ENCODE peak calls at places on chromosome 9, in nine cellular contexts. One of them, this sample, is unnamed.

GRCh38 chr9:107584944-107585343 is 95.4 kb upstream of the KLF4 start:
- DNase-seq in left lung: no peak
- DNase-seq in brain microvascular endothelial cell: no peak
- DNase-seq in astrocyte of the spinal cord: no peak
- DNase-seq in tibial nerve: no peak
- DNase-seq in right lobe of liver: no peak
- DNase-seq in cardiac muscle cell: no peak
- DNase-seq in transverse colon: no peak
- DNase-seq in thyroid gland: no peak
- DNase-seq in this sample: no peak

GRCh38 chr9:120474579-120475243 is 105.3 kb downstream of the CDK5RAP2 start:
- DNase-seq in left lung: no peak
- DNase-seq in brain microvascular endothelial cell: no peak
- DNase-seq in astrocyte of the spinal cord: no peak
- DNase-seq in tibial nerve: no peak
- DNase-seq in right lobe of liver: no peak
- DNase-seq in cardiac muscle cell: peak
- DNase-seq in transverse colon: no peak
- DNase-seq in thyroid gland: no peak
- DNase-seq in this sample: no peak

GRCh38 chr9:15501179-15501578 is 9.6 kb downstream of the PSIP1 start:
- DNase-seq in left lung: no peak
- DNase-seq in brain microvascular endothelial cell: no peak
- DNase-seq in astrocyte of the spinal cord: no peak
- DNase-seq in tibial nerve: no peak
- DNase-seq in right lobe of liver: no peak
- DNase-seq in cardiac muscle cell: no peak
- DNase-seq in transverse colon: no peak
- DNase-seq in thyroid gland: no peak
- DNase-seq in this sample: no peak

GRCh38 chr9:83572524-83572923 is 34.3 kb upstream of the FRMD3 start:
- DNase-seq in left lung: no peak
- DNase-seq in brain microvascular endothelial cell: peak
- DNase-seq in astrocyte of the spinal cord: peak
- DNase-seq in tibial nerve: peak
- DNase-seq in right lobe of liver: no peak
- DNase-seq in cardiac muscle cell: peak
- DNase-seq in transverse colon: no peak
- DNase-seq in thyroid gland: peak
- DNase-seq in this sample: no peak

GRCh38 chr9:129697956-129698757 is 32.7 kb downstream of the PRRX2 start:
- DNase-seq in left lung: no peak
- DNase-seq in brain microvascular endothelial cell: no peak
- DNase-seq in astrocyte of the spinal cord: no peak
- DNase-seq in tibial nerve: peak
- DNase-seq in right lobe of liver: no peak
- DNase-seq in cardiac muscle cell: peak
- DNase-seq in transverse colon: peak
- DNase-seq in thyroid gland: peak
- DNase-seq in this sample: no peak

GRCh38 chr9:10282084-10282483 is 330.7 kb downstream of the PTPRD start:
- DNase-seq in left lung: no peak
- DNase-seq in brain microvascular endothelial cell: no peak
- DNase-seq in astrocyte of the spinal cord: no peak
- DNase-seq in tibial nerve: no peak
- DNase-seq in right lobe of liver: no peak
- DNase-seq in cardiac muscle cell: no peak
- DNase-seq in transverse colon: no peak
- DNase-seq in thyroid gland: no peak
- DNase-seq in this sample: no peak

GRCh38 chr9:5631021-5631420 is 2.1 kb downstream of the RIC1 start:
- DNase-seq in left lung: no peak
- DNase-seq in brain microvascular endothelial cell: no peak
- DNase-seq in astrocyte of the spinal cord: no peak
- DNase-seq in tibial nerve: no peak
- DNase-seq in right lobe of liver: no peak
- DNase-seq in cardiac muscle cell: peak
- DNase-seq in transverse colon: no peak
- DNase-seq in thyroid gland: no peak
- DNase-seq in this sample: no peak

GRCh38 chr9:34187891-34188240 is 9.0 kb downstream of the UBAP1 start:
- DNase-seq in left lung: no peak
- DNase-seq in brain microvascular endothelial cell: no peak
- DNase-seq in astrocyte of the spinal cord: no peak
- DNase-seq in tibial nerve: no peak
- DNase-seq in right lobe of liver: no peak
- DNase-seq in cardiac muscle cell: no peak
- DNase-seq in transverse colon: no peak
- DNase-seq in thyroid gland: no peak
- DNase-seq in this sample: no peak

GRCh38 chr9:70868661-70869652 is 252.5 kb downstream of the TRPM3 start:
- DNase-seq in left lung: no peak
- DNase-seq in brain microvascular endothelial cell: peak
- DNase-seq in astrocyte of the spinal cord: no peak
- DNase-seq in tibial nerve: no peak
- DNase-seq in right lobe of liver: no peak
- DNase-seq in cardiac muscle cell: peak
- DNase-seq in transverse colon: no peak
- DNase-seq in thyroid gland: peak
- DNase-seq in this sample: no peak

GRCh38 chr9:118693645-118694044 is 675.6 kb downstream of the BRINP1 start:
- DNase-seq in left lung: no peak
- DNase-seq in brain microvascular endothelial cell: no peak
- DNase-seq in astrocyte of the spinal cord: no peak
- DNase-seq in tibial nerve: no peak
- DNase-seq in right lobe of liver: no peak
- DNase-seq in cardiac muscle cell: no peak
- DNase-seq in transverse colon: no peak
- DNase-seq in thyroid gland: no peak
- DNase-seq in this sample: no peak

GRCh38 chr9:69452110-69452780 is 127.2 kb downstream of the ENTREP1 start:
- DNase-seq in left lung: peak
- DNase-seq in brain microvascular endothelial cell: no peak
- DNase-seq in astrocyte of the spinal cord: no peak
- DNase-seq in tibial nerve: no peak
- DNase-seq in right lobe of liver: no peak
- DNase-seq in cardiac muscle cell: no peak
- DNase-seq in transverse colon: no peak
- DNase-seq in thyroid gland: peak
- DNase-seq in this sample: no peak

GRCh38 chr9:134026561-134026960 is 1.3 kb downstream of the BRD3OS start:
- DNase-seq in left lung: no peak
- DNase-seq in brain microvascular endothelial cell: no peak
- DNase-seq in astrocyte of the spinal cord: no peak
- DNase-seq in tibial nerve: no peak
- DNase-seq in right lobe of liver: peak
- DNase-seq in cardiac muscle cell: no peak
- DNase-seq in transverse colon: peak
- DNase-seq in thyroid gland: no peak
- DNase-seq in this sample: no peak

GRCh38 chr9:134534661-134535080 is 106.9 kb upstream of the COL5A1 start:
- DNase-seq in left lung: peak
- DNase-seq in brain microvascular endothelial cell: no peak
- DNase-seq in astrocyte of the spinal cord: peak
- DNase-seq in tibial nerve: no peak
- DNase-seq in right lobe of liver: no peak
- DNase-seq in cardiac muscle cell: no peak
- DNase-seq in transverse colon: no peak
- DNase-seq in thyroid gland: no peak
- DNase-seq in this sample: no peak

GRCh38 chr9:87708989-87709706 is 16.8 kb upstream of the CTSL start:
- DNase-seq in left lung: no peak
- DNase-seq in brain microvascular endothelial cell: no peak
- DNase-seq in astrocyte of the spinal cord: no peak
- DNase-seq in tibial nerve: no peak
- DNase-seq in right lobe of liver: no peak
- DNase-seq in cardiac muscle cell: no peak
- DNase-seq in transverse colon: no peak
- DNase-seq in thyroid gland: no peak
- DNase-seq in this sample: no peak

GRCh38 chr9:6413365-6414263 is 615 bp downstream of the UHRF2 start:
- DNase-seq in left lung: peak
- DNase-seq in brain microvascular endothelial cell: no peak
- DNase-seq in astrocyte of the spinal cord: peak
- DNase-seq in tibial nerve: peak
- DNase-seq in right lobe of liver: peak
- DNase-seq in cardiac muscle cell: no peak
- DNase-seq in transverse colon: peak
- DNase-seq in thyroid gland: peak
- DNase-seq in this sample: no peak

GRCh38 chr9:94867281-94867841 is 140.9 kb downstream of the AOPEP start:
- DNase-seq in left lung: peak
- DNase-seq in brain microvascular endothelial cell: peak
- DNase-seq in astrocyte of the spinal cord: peak
- DNase-seq in tibial nerve: peak
- DNase-seq in right lobe of liver: peak
- DNase-seq in cardiac muscle cell: peak
- DNase-seq in transverse colon: peak
- DNase-seq in thyroid gland: peak
- DNase-seq in this sample: no peak

GRCh38 chr9:16090907-16091629 is 538.2 kb downstream of the CCDC171 start:
- DNase-seq in left lung: no peak
- DNase-seq in brain microvascular endothelial cell: no peak
- DNase-seq in astrocyte of the spinal cord: no peak
- DNase-seq in tibial nerve: no peak
- DNase-seq in right lobe of liver: no peak
- DNase-seq in cardiac muscle cell: no peak
- DNase-seq in transverse colon: no peak
- DNase-seq in thyroid gland: no peak
- DNase-seq in this sample: no peak

GRCh38 chr9:13279284-13280162 is at the start of gene MPDZ:
- DNase-seq in left lung: peak
- DNase-seq in brain microvascular endothelial cell: peak
- DNase-seq in astrocyte of the spinal cord: peak
- DNase-seq in tibial nerve: peak
- DNase-seq in right lobe of liver: peak
- DNase-seq in cardiac muscle cell: peak
- DNase-seq in transverse colon: peak
- DNase-seq in thyroid gland: peak
- DNase-seq in this sample: no peak

GRCh38 chr9:135615666-135616620 is 23.4 kb downstream of the GLT6D1 start:
- DNase-seq in left lung: no peak
- DNase-seq in brain microvascular endothelial cell: no peak
- DNase-seq in astrocyte of the spinal cord: no peak
- DNase-seq in tibial nerve: no peak
- DNase-seq in right lobe of liver: no peak
- DNase-seq in cardiac muscle cell: no peak
- DNase-seq in transverse colon: no peak
- DNase-seq in thyroid gland: no peak
- DNase-seq in this sample: no peak
- TF ChIP-seq CTCF in left lung: no peak
- TF ChIP-seq CTCF in brain microvascular endothelial cell: peak
- TF ChIP-seq CTCF in astrocyte of the spinal cord: no peak
- TF ChIP-seq CTCF in tibial nerve: no peak
- TF ChIP-seq CTCF in right lobe of liver: no peak
- TF ChIP-seq CTCF in cardiac muscle cell: no peak
- TF ChIP-seq CTCF in transverse colon: no peak
- TF ChIP-seq CTCF in thyroid gland: no peak
- TF ChIP-seq CTCF in this sample: no peak

GRCh38 chr9:131404987-131405386 is 11.1 kb downstream of the PRRC2B start:
- DNase-seq in left lung: no peak
- DNase-seq in brain microvascular endothelial cell: no peak
- DNase-seq in astrocyte of the spinal cord: no peak
- DNase-seq in tibial nerve: no peak
- DNase-seq in right lobe of liver: no peak
- DNase-seq in cardiac muscle cell: no peak
- DNase-seq in transverse colon: no peak
- DNase-seq in thyroid gland: no peak
- DNase-seq in this sample: no peak
- TF ChIP-seq CTCF in left lung: no peak
- TF ChIP-seq CTCF in brain microvascular endothelial cell: no peak
- TF ChIP-seq CTCF in astrocyte of the spinal cord: no peak
- TF ChIP-seq CTCF in tibial nerve: no peak
- TF ChIP-seq CTCF in right lobe of liver: no peak
- TF ChIP-seq CTCF in cardiac muscle cell: no peak
- TF ChIP-seq CTCF in transverse colon: no peak
- TF ChIP-seq CTCF in thyroid gland: no peak
- TF ChIP-seq CTCF in this sample: no peak

GRCh38 chr9:90855208-90856000 is 53.8 kb downstream of the SYK start:
- DNase-seq in left lung: no peak
- DNase-seq in brain microvascular endothelial cell: no peak
- DNase-seq in astrocyte of the spinal cord: no peak
- DNase-seq in tibial nerve: no peak
- DNase-seq in right lobe of liver: no peak
- DNase-seq in cardiac muscle cell: no peak
- DNase-seq in transverse colon: no peak
- DNase-seq in thyroid gland: no peak
- DNase-seq in this sample: no peak
- TF ChIP-seq CTCF in left lung: no peak
- TF ChIP-seq CTCF in brain microvascular endothelial cell: no peak
- TF ChIP-seq CTCF in astrocyte of the spinal cord: no peak
- TF ChIP-seq CTCF in tibial nerve: no peak
- TF ChIP-seq CTCF in right lobe of liver: no peak
- TF ChIP-seq CTCF in cardiac muscle cell: no peak
- TF ChIP-seq CTCF in transverse colon: no peak
- TF ChIP-seq CTCF in thyroid gland: no peak
- TF ChIP-seq CTCF in this sample: no peak

GRCh38 chr9:90024419-90024818 is 419.6 kb downstream of the GADD45G start:
- DNase-seq in left lung: no peak
- DNase-seq in brain microvascular endothelial cell: no peak
- DNase-seq in astrocyte of the spinal cord: no peak
- DNase-seq in tibial nerve: no peak
- DNase-seq in right lobe of liver: no peak
- DNase-seq in cardiac muscle cell: no peak
- DNase-seq in transverse colon: no peak
- DNase-seq in thyroid gland: no peak
- DNase-seq in this sample: no peak

GRCh38 chr9:90027296-90027790 is 422.5 kb downstream of the GADD45G start:
- DNase-seq in left lung: no peak
- DNase-seq in brain microvascular endothelial cell: no peak
- DNase-seq in astrocyte of the spinal cord: no peak
- DNase-seq in tibial nerve: no peak
- DNase-seq in right lobe of liver: no peak
- DNase-seq in cardiac muscle cell: no peak
- DNase-seq in transverse colon: no peak
- DNase-seq in thyroid gland: no peak
- DNase-seq in this sample: no peak

GRCh38 chr9:90024823-90025222 is 420.0 kb downstream of the GADD45G start:
- DNase-seq in left lung: no peak
- DNase-seq in brain microvascular endothelial cell: no peak
- DNase-seq in astrocyte of the spinal cord: no peak
- DNase-seq in tibial nerve: no peak
- DNase-seq in right lobe of liver: no peak
- DNase-seq in cardiac muscle cell: no peak
- DNase-seq in transverse colon: no peak
- DNase-seq in thyroid gland: no peak
- DNase-seq in this sample: peak

GRCh38 chr9:90023861-90024260 is 419.0 kb downstream of the GADD45G start:
- DNase-seq in left lung: no peak
- DNase-seq in brain microvascular endothelial cell: no peak
- DNase-seq in astrocyte of the spinal cord: no peak
- DNase-seq in tibial nerve: no peak
- DNase-seq in right lobe of liver: no peak
- DNase-seq in cardiac muscle cell: no peak
- DNase-seq in transverse colon: no peak
- DNase-seq in thyroid gland: no peak
- DNase-seq in this sample: no peak

DNA sequence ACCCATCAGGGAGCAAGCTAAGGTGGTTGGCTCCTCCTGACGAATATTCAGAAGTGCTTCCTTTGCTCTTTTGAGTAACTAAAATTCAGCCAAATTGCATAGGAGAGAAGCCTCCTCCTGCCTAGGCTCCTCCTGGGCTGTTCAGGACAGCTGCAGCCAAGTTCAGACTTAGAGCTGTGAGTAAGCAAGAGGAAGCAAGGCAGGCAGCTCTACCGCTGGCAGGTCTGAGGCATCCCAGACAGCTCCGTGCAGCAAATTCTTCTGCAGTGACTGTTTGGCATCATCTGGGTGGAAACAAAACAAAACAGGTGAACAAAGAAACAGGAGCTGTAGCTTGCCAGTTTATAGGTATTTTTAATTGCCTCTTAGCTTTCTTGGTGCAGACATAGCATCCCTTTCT is 421.0 kb downstream of the GADD45G start:
- DNase-seq in left lung: no peak
- DNase-seq in brain microvascular endothelial cell: peak
- DNase-seq in astrocyte of the spinal cord: peak
- DNase-seq in tibial nerve: no peak
- DNase-seq in right lobe of liver: no peak
- DNase-seq in cardiac muscle cell: no peak
- DNase-seq in transverse colon: no peak
- DNase-seq in thyroid gland: no peak
- DNase-seq in this sample: no peak
- TF ChIP-seq CTCF in left lung: no peak
- TF ChIP-seq CTCF in brain microvascular endothelial cell: no peak
- TF ChIP-seq CTCF in astrocyte of the spinal cord: no peak
- TF ChIP-seq CTCF in tibial nerve: no peak
- TF ChIP-seq CTCF in right lobe of liver: no peak
- TF ChIP-seq CTCF in cardiac muscle cell: no peak
- TF ChIP-seq CTCF in transverse colon: no peak
- TF ChIP-seq CTCF in thyroid gland: no peak
- TF ChIP-seq CTCF in this sample: no peak

This sample was measured in activated B cell treated with CpG ODN at 0.5 μM for 24 hours.